ENCODE peak calls at places on chromosome 1, in seven cellular contexts. One of them, this sample, is unnamed.

GRCh38 chr1:200336901-200337391 is 72.9 kb downstream of the ZNF281 start:
- DNase-seq in COR-L47: no peak
- DNase-seq in AG09309: no peak
- DNase-seq in activated T-cell treated with anti-CD3 and anti-CD28 coated beads for 4 hours: no peak
- DNase-seq in activated naive CD8-positive, alpha-beta T cell treated with anti-CD3 and anti-CD28 coated beads, Interleukin-2, amount 50 U/mL, for 24 hours: no peak
- DNase-seq in midbrain: no peak
- DNase-seq in activated CD4-positive, CD25-positive, alpha-beta regulatory T cell: no peak
- DNase-seq in this sample: no peak

GRCh38 chr1:3903141-3904005 is 3.3 kb upstream of the C1orf174 start:
- DNase-seq in activated T-cell treated with anti-CD3 and anti-CD28 coated beads for 4 hours: no peak
- DNase-seq in activated CD4-positive, CD25-positive, alpha-beta regulatory T cell: no peak
- DNase-seq in midbrain: no peak
- DNase-seq in activated naive CD8-positive, alpha-beta T cell treated with anti-CD3 and anti-CD28 coated beads, Interleukin-2, amount 50 U/mL, for 24 hours: no peak
- DNase-seq in AG09309: no peak
- DNase-seq in COR-L47: peak; percentile 88
- DNase-seq in this sample: no peak

GRCh38 chr1:16371725-16372124 is 4.7 kb downstream of the SZRD1 start:
- DNase-seq in AG09309: no peak
- DNase-seq in activated CD4-positive, CD25-positive, alpha-beta regulatory T cell: no peak
- DNase-seq in activated naive CD8-positive, alpha-beta T cell treated with anti-CD3 and anti-CD28 coated beads, Interleukin-2, amount 50 U/mL, for 24 hours: no peak
- DNase-seq in midbrain: no peak
- DNase-seq in activated T-cell treated with anti-CD3 and anti-CD28 coated beads for 4 hours: peak; percentile 9
- DNase-seq in COR-L47: no peak
- DNase-seq in this sample: peak; percentile 29

GRCh38 chr1:162548170-162548569 is 13.4 kb upstream of the UAP1 start:
- DNase-seq in midbrain: no peak
- DNase-seq in activated CD4-positive, CD25-positive, alpha-beta regulatory T cell: no peak
- DNase-seq in activated naive CD8-positive, alpha-beta T cell treated with anti-CD3 and anti-CD28 coated beads, Interleukin-2, amount 50 U/mL, for 24 hours: no peak
- DNase-seq in activated T-cell treated with anti-CD3 and anti-CD28 coated beads for 4 hours: no peak
- DNase-seq in COR-L47: no peak
- DNase-seq in AG09309: peak; percentile 67
- DNase-seq in this sample: no peak

GRCh38 chr1:2628933-2629626 is 3.7 kb downstream of the MMEL1 start:
- DNase-seq in activated T-cell treated with anti-CD3 and anti-CD28 coated beads for 4 hours: no peak
- DNase-seq in midbrain: no peak
- DNase-seq in COR-L47: no peak
- DNase-seq in activated naive CD8-positive, alpha-beta T cell treated with anti-CD3 and anti-CD28 coated beads, Interleukin-2, amount 50 U/mL, for 24 hours: no peak
- DNase-seq in AG09309: no peak
- DNase-seq in activated CD4-positive, CD25-positive, alpha-beta regulatory T cell: no peak
- DNase-seq in this sample: no peak

GRCh38 chr1:8113257-8114220 is 87.4 kb upstream of the ERRFI1 start:
- DNase-seq in midbrain: no peak
- DNase-seq in AG09309: no peak
- DNase-seq in COR-L47: no peak
- DNase-seq in activated T-cell treated with anti-CD3 and anti-CD28 coated beads for 4 hours: no peak
- DNase-seq in activated CD4-positive, CD25-positive, alpha-beta regulatory T cell: no peak
- DNase-seq in activated naive CD8-positive, alpha-beta T cell treated with anti-CD3 and anti-CD28 coated beads, Interleukin-2, amount 50 U/mL, for 24 hours: no peak
- DNase-seq in this sample: no peak

GRCh38 chr1:40612345-40612831 is 53.1 kb downstream of the RIMS3 start:
- DNase-seq in activated T-cell treated with anti-CD3 and anti-CD28 coated beads for 4 hours: peak; percentile 71
- DNase-seq in midbrain: peak; percentile 74
- DNase-seq in activated CD4-positive, CD25-positive, alpha-beta regulatory T cell: peak; percentile 40
- DNase-seq in activated naive CD8-positive, alpha-beta T cell treated with anti-CD3 and anti-CD28 coated beads, Interleukin-2, amount 50 U/mL, for 24 hours: peak; percentile 73
- DNase-seq in COR-L47: peak; percentile 58
- DNase-seq in AG09309: peak; percentile 20
- DNase-seq in this sample: peak; percentile 58

GRCh38 chr1:111903148-111903857 is 86.2 kb downstream of the KCND3 start:
- DNase-seq in AG09309: no peak
- DNase-seq in activated T-cell treated with anti-CD3 and anti-CD28 coated beads for 4 hours: no peak
- DNase-seq in midbrain: no peak
- DNase-seq in COR-L47: no peak
- DNase-seq in activated naive CD8-positive, alpha-beta T cell treated with anti-CD3 and anti-CD28 coated beads, Interleukin-2, amount 50 U/mL, for 24 hours: no peak
- DNase-seq in activated CD4-positive, CD25-positive, alpha-beta regulatory T cell: no peak
- DNase-seq in this sample: no peak

GRCh38 chr1:36096500-36097412 is 8.1 kb downstream of the ADPRS start:
- DNase-seq in midbrain: no peak
- DNase-seq in activated naive CD8-positive, alpha-beta T cell treated with anti-CD3 and anti-CD28 coated beads, Interleukin-2, amount 50 U/mL, for 24 hours: no peak
- DNase-seq in COR-L47: no peak
- DNase-seq in AG09309: no peak
- DNase-seq in activated T-cell treated with anti-CD3 and anti-CD28 coated beads for 4 hours: no peak
- DNase-seq in activated CD4-positive, CD25-positive, alpha-beta regulatory T cell: no peak
- DNase-seq in this sample: no peak

GRCh38 chr1:159889821-159890252 is 10.1 kb downstream of the CFAP45 start:
- DNase-seq in activated CD4-positive, CD25-positive, alpha-beta regulatory T cell: no peak
- DNase-seq in activated T-cell treated with anti-CD3 and anti-CD28 coated beads for 4 hours: no peak
- DNase-seq in activated naive CD8-positive, alpha-beta T cell treated with anti-CD3 and anti-CD28 coated beads, Interleukin-2, amount 50 U/mL, for 24 hours: no peak
- DNase-seq in COR-L47: peak; percentile 7
- DNase-seq in midbrain: peak; percentile 7
- DNase-seq in AG09309: peak; percentile 82
- DNase-seq in this sample: no peak

GRCh38 chr1:14320986-14321385 is 277.5 kb upstream of the KAZN start:
- DNase-seq in COR-L47: no peak
- DNase-seq in AG09309: no peak
- DNase-seq in activated T-cell treated with anti-CD3 and anti-CD28 coated beads for 4 hours: no peak
- DNase-seq in activated naive CD8-positive, alpha-beta T cell treated with anti-CD3 and anti-CD28 coated beads, Interleukin-2, amount 50 U/mL, for 24 hours: no peak
- DNase-seq in midbrain: no peak
- DNase-seq in activated CD4-positive, CD25-positive, alpha-beta regulatory T cell: no peak
- DNase-seq in this sample: no peak

GRCh38 chr1:223264983-223265663 is 98.9 kb downstream of the SUSD4 start:
- DNase-seq in activated T-cell treated with anti-CD3 and anti-CD28 coated beads for 4 hours: no peak
- DNase-seq in activated CD4-positive, CD25-positive, alpha-beta regulatory T cell: no peak
- DNase-seq in midbrain: no peak
- DNase-seq in COR-L47: no peak
- DNase-seq in activated naive CD8-positive, alpha-beta T cell treated with anti-CD3 and anti-CD28 coated beads, Interleukin-2, amount 50 U/mL, for 24 hours: no peak
- DNase-seq in AG09309: no peak
- DNase-seq in this sample: no peak

GRCh38 chr1:8516793-8517556 is 199.1 kb downstream of the SLC45A1 start:
- DNase-seq in midbrain: peak; percentile 44
- DNase-seq in COR-L47: no peak
- DNase-seq in activated naive CD8-positive, alpha-beta T cell treated with anti-CD3 and anti-CD28 coated beads, Interleukin-2, amount 50 U/mL, for 24 hours: no peak
- DNase-seq in activated CD4-positive, CD25-positive, alpha-beta regulatory T cell: no peak
- DNase-seq in AG09309: no peak
- DNase-seq in activated T-cell treated with anti-CD3 and anti-CD28 coated beads for 4 hours: no peak
- DNase-seq in this sample: no peak

GRCh38 chr1:61428146-61428545 is 296.8 kb downstream of the TM2D1 start:
- DNase-seq in AG09309: no peak
- DNase-seq in activated naive CD8-positive, alpha-beta T cell treated with anti-CD3 and anti-CD28 coated beads, Interleukin-2, amount 50 U/mL, for 24 hours: no peak
- DNase-seq in activated CD4-positive, CD25-positive, alpha-beta regulatory T cell: no peak
- DNase-seq in activated T-cell treated with anti-CD3 and anti-CD28 coated beads for 4 hours: no peak
- DNase-seq in midbrain: no peak
- DNase-seq in COR-L47: no peak
- DNase-seq in this sample: no peak

GRCh38 chr1:19709255-19709765 is 44.6 kb downstream of the HTR6 start:
- DNase-seq in activated CD4-positive, CD25-positive, alpha-beta regulatory T cell: no peak
- DNase-seq in activated naive CD8-positive, alpha-beta T cell treated with anti-CD3 and anti-CD28 coated beads, Interleukin-2, amount 50 U/mL, for 24 hours: no peak
- DNase-seq in midbrain: no peak
- DNase-seq in activated T-cell treated with anti-CD3 and anti-CD28 coated beads for 4 hours: no peak
- DNase-seq in AG09309: no peak
- DNase-seq in COR-L47: no peak
- DNase-seq in this sample: no peak

GRCh38 chr1:219347843-219348475 is 174.3 kb downstream of the LYPLAL1 start:
- DNase-seq in midbrain: no peak
- DNase-seq in AG09309: no peak
- DNase-seq in activated T-cell treated with anti-CD3 and anti-CD28 coated beads for 4 hours: no peak
- DNase-seq in activated naive CD8-positive, alpha-beta T cell treated with anti-CD3 and anti-CD28 coated beads, Interleukin-2, amount 50 U/mL, for 24 hours: no peak
- DNase-seq in COR-L47: no peak
- DNase-seq in activated CD4-positive, CD25-positive, alpha-beta regulatory T cell: no peak
- DNase-seq in this sample: no peak

GRCh38 chr1:193221641-193222040 is 35.2 kb upstream of the B3GALT2 start:
- DNase-seq in midbrain: no peak
- DNase-seq in AG09309: no peak
- DNase-seq in activated CD4-positive, CD25-positive, alpha-beta regulatory T cell: no peak
- DNase-seq in activated naive CD8-positive, alpha-beta T cell treated with anti-CD3 and anti-CD28 coated beads, Interleukin-2, amount 50 U/mL, for 24 hours: no peak
- DNase-seq in activated T-cell treated with anti-CD3 and anti-CD28 coated beads for 4 hours: no peak
- DNase-seq in COR-L47: peak; percentile 49
- DNase-seq in this sample: no peak

GRCh38 chr1:199743227-199743626 is 284.3 kb upstream of the NR5A2 start:
- DNase-seq in activated CD4-positive, CD25-positive, alpha-beta regulatory T cell: no peak
- DNase-seq in AG09309: no peak
- DNase-seq in midbrain: no peak
- DNase-seq in activated naive CD8-positive, alpha-beta T cell treated with anti-CD3 and anti-CD28 coated beads, Interleukin-2, amount 50 U/mL, for 24 hours: no peak
- DNase-seq in COR-L47: no peak
- DNase-seq in activated T-cell treated with anti-CD3 and anti-CD28 coated beads for 4 hours: no peak
- DNase-seq in this sample: no peak

GRCh38 chr1:193589597-193590040 is 403.2 kb upstream of the B3GALT2 start:
- DNase-seq in AG09309: no peak
- DNase-seq in midbrain: no peak
- DNase-seq in activated naive CD8-positive, alpha-beta T cell treated with anti-CD3 and anti-CD28 coated beads, Interleukin-2, amount 50 U/mL, for 24 hours: no peak
- DNase-seq in activated T-cell treated with anti-CD3 and anti-CD28 coated beads for 4 hours: no peak
- DNase-seq in COR-L47: peak; percentile 71
- DNase-seq in activated CD4-positive, CD25-positive, alpha-beta regulatory T cell: no peak
- DNase-seq in this sample: no peak

GRCh38 chr1:9371391-9371935 is 78.8 kb downstream of the SPSB1 start:
- DNase-seq in midbrain: no peak
- DNase-seq in activated CD4-positive, CD25-positive, alpha-beta regulatory T cell: no peak
- DNase-seq in COR-L47: no peak
- DNase-seq in activated T-cell treated with anti-CD3 and anti-CD28 coated beads for 4 hours: no peak
- DNase-seq in activated naive CD8-positive, alpha-beta T cell treated with anti-CD3 and anti-CD28 coated beads, Interleukin-2, amount 50 U/mL, for 24 hours: no peak
- DNase-seq in AG09309: no peak
- DNase-seq in this sample: peak; percentile 95

GRCh38 chr1:155695608-155696007 is 6.7 kb downstream of the DAP3 start:
- DNase-seq in AG09309: no peak
- DNase-seq in midbrain: no peak
- DNase-seq in activated CD4-positive, CD25-positive, alpha-beta regulatory T cell: no peak
- DNase-seq in COR-L47: no peak
- DNase-seq in activated naive CD8-positive, alpha-beta T cell treated with anti-CD3 and anti-CD28 coated beads, Interleukin-2, amount 50 U/mL, for 24 hours: no peak
- DNase-seq in activated T-cell treated with anti-CD3 and anti-CD28 coated beads for 4 hours: no peak
- DNase-seq in this sample: no peak

GRCh38 chr1:59271861-59272260 is 25.0 kb upstream of the FGGY start:
- DNase-seq in activated naive CD8-positive, alpha-beta T cell treated with anti-CD3 and anti-CD28 coated beads, Interleukin-2, amount 50 U/mL, for 24 hours: no peak
- DNase-seq in activated T-cell treated with anti-CD3 and anti-CD28 coated beads for 4 hours: no peak
- DNase-seq in midbrain: no peak
- DNase-seq in AG09309: no peak
- DNase-seq in COR-L47: no peak
- DNase-seq in activated CD4-positive, CD25-positive, alpha-beta regulatory T cell: no peak
- DNase-seq in this sample: no peak

GRCh38 chr1:77556045-77556444 is 126.4 kb downstream of the ZZZ3 start:
- DNase-seq in activated T-cell treated with anti-CD3 and anti-CD28 coated beads for 4 hours: no peak
- DNase-seq in activated CD4-positive, CD25-positive, alpha-beta regulatory T cell: no peak
- DNase-seq in midbrain: no peak
- DNase-seq in COR-L47: no peak
- DNase-seq in activated naive CD8-positive, alpha-beta T cell treated with anti-CD3 and anti-CD28 coated beads, Interleukin-2, amount 50 U/mL, for 24 hours: no peak
- DNase-seq in AG09309: no peak
- DNase-seq in this sample: no peak

GRCh38 chr1:182235952-182236650 is 155.5 kb downstream of the GLUL start:
- DNase-seq in midbrain: peak; percentile 18
- DNase-seq in activated T-cell treated with anti-CD3 and anti-CD28 coated beads for 4 hours: no peak
- DNase-seq in AG09309: no peak
- DNase-seq in activated naive CD8-positive, alpha-beta T cell treated with anti-CD3 and anti-CD28 coated beads, Interleukin-2, amount 50 U/mL, for 24 hours: no peak
- DNase-seq in COR-L47: peak; percentile 64
- DNase-seq in activated CD4-positive, CD25-positive, alpha-beta regulatory T cell: no peak
- DNase-seq in this sample: peak; percentile 12

GRCh38 chr1:204348722-204349121 is 11.0 kb downstream of the PLEKHA6 start:
- DNase-seq in activated naive CD8-positive, alpha-beta T cell treated with anti-CD3 and anti-CD28 coated beads, Interleukin-2, amount 50 U/mL, for 24 hours: no peak
- DNase-seq in midbrain: no peak
- DNase-seq in AG09309: no peak
- DNase-seq in activated CD4-positive, CD25-positive, alpha-beta regulatory T cell: no peak
- DNase-seq in COR-L47: no peak
- DNase-seq in activated T-cell treated with anti-CD3 and anti-CD28 coated beads for 4 hours: no peak
- DNase-seq in this sample: peak; percentile 19

GRCh38 chr1:178870944-178871343 is at the start of gene ANGPTL1:
- DNase-seq in activated CD4-positive, CD25-positive, alpha-beta regulatory T cell: no peak
- DNase-seq in activated T-cell treated with anti-CD3 and anti-CD28 coated beads for 4 hours: no peak
- DNase-seq in AG09309: no peak
- DNase-seq in COR-L47: no peak
- DNase-seq in midbrain: no peak
- DNase-seq in activated naive CD8-positive, alpha-beta T cell treated with anti-CD3 and anti-CD28 coated beads, Interleukin-2, amount 50 U/mL, for 24 hours: no peak
- DNase-seq in this sample: no peak

GRCh38 chr1:60101516-60101915 is 27.9 kb upstream of the C1orf87 start:
- DNase-seq in activated CD4-positive, CD25-positive, alpha-beta regulatory T cell: no peak
- DNase-seq in COR-L47: no peak
- DNase-seq in activated naive CD8-positive, alpha-beta T cell treated with anti-CD3 and anti-CD28 coated beads, Interleukin-2, amount 50 U/mL, for 24 hours: no peak
- DNase-seq in midbrain: no peak
- DNase-seq in AG09309: no peak
- DNase-seq in activated T-cell treated with anti-CD3 and anti-CD28 coated beads for 4 hours: no peak
- DNase-seq in this sample: no peak

GRCh38 chr1:62247391-62248168 is 52.9 kb downstream of the L1TD1 start:
- DNase-seq in AG09309: no peak
- DNase-seq in activated naive CD8-positive, alpha-beta T cell treated with anti-CD3 and anti-CD28 coated beads, Interleukin-2, amount 50 U/mL, for 24 hours: no peak
- DNase-seq in midbrain: no peak
- DNase-seq in activated T-cell treated with anti-CD3 and anti-CD28 coated beads for 4 hours: no peak
- DNase-seq in activated CD4-positive, CD25-positive, alpha-beta regulatory T cell: no peak
- DNase-seq in COR-L47: peak; percentile 59
- DNase-seq in this sample: no peak

GRCh38 chr1:2633936-2634491 is 1.2 kb upstream of the MMEL1 start:
- DNase-seq in COR-L47: no peak
- DNase-seq in activated naive CD8-positive, alpha-beta T cell treated with anti-CD3 and anti-CD28 coated beads, Interleukin-2, amount 50 U/mL, for 24 hours: no peak
- DNase-seq in activated CD4-positive, CD25-positive, alpha-beta regulatory T cell: no peak
- DNase-seq in activated T-cell treated with anti-CD3 and anti-CD28 coated beads for 4 hours: no peak
- DNase-seq in midbrain: no peak
- DNase-seq in AG09309: no peak
- DNase-seq in this sample: no peak

This sample was measured in kidney glomerular epithelial cell.